ENCODE peak calls at places on chromosomes 13 and 19, in five cellular contexts. K, W, X, C and H are unnamed samples.

GRCh38 chr19:49061000-49061399 is 3.5 kb upstream of the CGB7 start:
- DNase-seq in C (no peak), K (no peak), W (no peak), X (no peak), H (no peak)

GRCh38 chr19:20423381-20424207 is 142.0 kb downstream of the ZNF737 start:
- DNase-seq in K (peak), C (peak), X (peak), W (peak), H (peak)

GRCh38 chr13:106337096-106337495 is 198.4 kb downstream of the EFNB2 start:
- DNase-seq in W (no peak), K (no peak), X (no peak), C (no peak), H (no peak)

GRCh38 chr19:38813323-38813722 is 578 bp upstream of the LGALS4 start:
- DNase-seq in C (no peak), K (no peak), W (no peak), X (no peak), H (no peak)

GRCh38 chr13:41610426-41610825 is 153.1 kb downstream of the RGCC start:
- DNase-seq in X (no peak), W (no peak), C (peak), K (no peak), H (no peak)

GRCh38 chr13:41361501-41361900 is 50.4 kb downstream of the NAA16 start:
- DNase-seq in W (no peak), X (no peak), K (no peak), C (peak), H (peak)

GRCh38 chr13:29810145-29810742 is 40.2 kb downstream of the UBL3 start:
- DNase-seq in C (no peak), X (no peak), K (no peak), W (no peak), H (no peak)

GRCh38 chr13:41931337-41931736 is 29.6 kb downstream of the VWA8 start:
- DNase-seq in X (no peak), C (no peak), W (no peak), K (no peak), H (no peak)

GRCh38 chr13:97191615-97192014 is 30.5 kb upstream of the MBNL2 start:
- DNase-seq in W (no peak), K (no peak), C (no peak), X (no peak), H (no peak)

GRCh38 chr13:50650936-50651638 is 192.4 kb downstream of the DLEU7 start:
- DNase-seq in X (no peak), K (no peak), C (no peak), W (no peak), H (peak)

GRCh38 chr19:12801466-12802266 is at the start of the genes PRDX2 and THSD8:
- DNase-seq in C (peak), W (peak), X (peak), K (peak), H (peak)

GRCh38 chr13:77692746-77693448 is 4.6 kb upstream of the SLAIN1 start:
- DNase-seq in W (no peak), X (no peak), K (no peak), C (no peak), H (no peak)

DNA sequence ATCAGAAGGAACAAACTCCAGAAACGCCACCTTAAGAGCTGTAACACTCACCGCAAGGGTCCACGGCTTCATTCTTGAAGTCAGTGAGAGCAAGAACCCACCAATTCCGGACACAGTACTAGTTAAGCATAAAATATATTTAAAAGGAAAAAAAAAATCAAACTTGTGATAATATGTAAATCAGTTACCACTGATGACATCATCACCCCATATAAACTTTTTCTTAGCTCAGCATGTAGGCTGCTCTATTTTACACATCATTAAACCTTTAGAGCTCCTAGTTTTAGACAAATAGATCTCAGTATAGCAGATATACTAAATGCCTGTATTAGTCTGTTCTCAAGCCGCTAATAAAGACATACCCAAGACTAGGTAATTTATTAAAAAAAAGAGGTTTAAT is 668.1 kb downstream of the PCDH9 start:
- DNase-seq in K (no peak), X (no peak), W (no peak), C (no peak), H (no peak)
- H2BK12ac ChIP-seq in K (no peak), X (no peak), W (no peak), C (no peak), H (no peak)

GRCh38 chr13:24851546-24851945 is 87.6 kb downstream of the RNF17 start:
- DNase-seq in C (peak), K (no peak), W (no peak), X (no peak), H (peak)
- H3K18ac ChIP-seq in C (no peak), K (no peak), W (no peak), X (no peak), H (no peak)

GRCh38 chr19:4369109-4369887 is 25.9 kb downstream of the MPND start:
- DNase-seq in W (no peak), X (peak), K (peak), C (no peak), H (no peak)

GRCh38 chr19:4367336-4367723 is 24.0 kb downstream of the MPND start:
- DNase-seq in W (no peak), C (no peak), X (peak), K (no peak), H (no peak)

GRCh38 chr19:4366666-4367335 is 23.4 kb downstream of the MPND start:
- DNase-seq in X (peak), C (no peak), K (no peak), W (no peak), H (no peak)

GRCh38 chr19:4368128-4368820 is 24.9 kb downstream of the MPND start:
- DNase-seq in X (peak), C (no peak), K (no peak), W (no peak), H (no peak)

GRCh38 chr19:4367781-4368127 is 24.4 kb downstream of the MPND start:
- DNase-seq in C (no peak), W (no peak), K (no peak), X (peak), H (no peak)
- H2BK12ac ChIP-seq in C (no peak), W (no peak), K (no peak), X (peak), H (no peak)

GRCh38 chr19:1568320-1569019 is at the start of gene MEX3D:
- DNase-seq in W (peak), C (peak), K (peak), X (peak), H (peak)
- H3K18ac ChIP-seq in W (peak), C (peak), K (peak), X (peak), H (peak)

GRCh38 chr13:53004605-53005004 is 24.0 kb upstream of the OLFM4 start:
- DNase-seq in W (no peak), X (no peak), K (no peak), C (no peak), H (no peak)
- H2BK12ac ChIP-seq in W (no peak), X (no peak), K (no peak), C (no peak), H (no peak)